ENCODE peak calls at places on chromosomes 7 and 10, in six cellular contexts. O is transverse colon, K is GM12878, R is SK-N-SH, Z is HepG2, H is GM23338. W is an unnamed sample.

GRCh38 chr7:4882169-4882741 is 1.3 kb downstream of the RADIL start:
- DNase-seq in O (peak; percentile 38), K (no peak), Z (no peak), H (peak; percentile 74), R (peak; percentile 88), W (no peak)

GRCh38 chr10:75616076-75616475 is 184.7 kb downstream of the LRMDA start:
- DNase-seq in O (no peak), Z (no peak), R (no peak), K (no peak), H (no peak), W (no peak)

GRCh38 chr10:118246340-118247247 is 95.5 kb downstream of the FAM204A start:
- DNase-seq in Z (no peak), R (no peak), H (peak; percentile 29), O (no peak), K (no peak), W (no peak)

GRCh38 chr10:133336131-133337078 is at the start of gene CALY:
- DNase-seq in O (peak; percentile 62), K (no peak), H (peak; percentile 82), R (peak; percentile 92), Z (no peak), W (no peak)

GRCh38 chr7:132545756-132546155 is 30.5 kb downstream of the PLXNA4 start:
- DNase-seq in K (no peak), O (no peak), R (no peak), Z (no peak), H (no peak), W (no peak)

GRCh38 chr10:5493698-5494097 is 5.7 kb downstream of the CALML5 start:
- DNase-seq in H (no peak), Z (peak; percentile 50), K (no peak), R (no peak), O (no peak), W (no peak)

GRCh38 chr7:1650363-1651030 is 19.6 kb upstream of the ELFN1 start:
- DNase-seq in H (no peak), K (no peak), O (no peak), Z (no peak), R (peak; percentile 52), W (no peak)

GRCh38 chr10:18397886-18398285 is 253.5 kb downstream of the NSUN6 start:
- DNase-seq in K (no peak), R (no peak), H (no peak), Z (no peak), O (no peak), W (no peak)

GRCh38 chr7:77885155-77885554 is 86.6 kb downstream of the PHTF2 start:
- DNase-seq in Z (no peak), H (no peak), R (no peak), O (no peak), K (no peak), W (no peak)

GRCh38 chr10:121772406-121772805 is 155.4 kb downstream of the ATE1 start:
- DNase-seq in O (no peak), H (no peak), K (no peak), R (no peak), Z (no peak), W (no peak)

GRCh38 chr7:16587785-16588184 is 57.8 kb downstream of the ANKMY2 start:
- DNase-seq in K (no peak), H (no peak), R (no peak), O (no peak), Z (no peak), W (no peak)

GRCh38 chr10:95547791-95548435 is 13.3 kb downstream of the SORBS1 start:
- DNase-seq in K (no peak), Z (no peak), O (no peak), R (no peak), H (peak; percentile 55), W (no peak)

GRCh38 chr7:73976761-73977625 is 51.0 kb upstream of the ELN start:
- DNase-seq in Z (no peak), H (no peak), K (no peak), O (no peak), R (peak; percentile 54), W (no peak)

GRCh38 chr7:37031571-37032257 is 307.4 kb upstream of the AOAH start:
- DNase-seq in R (no peak), Z (peak; percentile 97), O (peak; percentile 54), K (no peak), H (peak; percentile 64), W (peak; percentile 20)

GRCh38 chr7:24757799-24758275 is 573 bp upstream of the GSDME start:
- DNase-seq in R (peak; percentile 33), H (peak; percentile 26), K (no peak), O (no peak), Z (peak; percentile 18), W (no peak)

GRCh38 chr7:130272456-130273080 is 5.9 kb downstream of the CPA2 start:
- DNase-seq in K (no peak), R (no peak), Z (no peak), O (no peak), H (peak; percentile 46), W (no peak)

GRCh38 chr7:45033931-45034290 is 33.9 kb downstream of the CCM2 start:
- DNase-seq in H (no peak), Z (no peak), O (no peak), K (no peak), R (peak; percentile 44), W (no peak)

GRCh38 chr7:105187302-105188169 is 173.5 kb downstream of the KMT2E start:
- DNase-seq in K (peak; percentile 37), R (no peak), H (no peak), O (no peak), Z (no peak), W (no peak)

GRCh38 chr7:105188201-105188600 is 174.2 kb downstream of the KMT2E start:
- DNase-seq in H (no peak), Z (no peak), R (no peak), O (no peak), K (no peak), W (no peak)

GRCh38 chr7:105189859-105190492 is 176.0 kb downstream of the KMT2E start:
- DNase-seq in O (no peak), H (no peak), Z (no peak), R (no peak), K (no peak), W (no peak)

GRCh38 chr7:105195891-105196290 is 181.9 kb downstream of the KMT2E start:
- DNase-seq in R (no peak), H (no peak), O (no peak), Z (no peak), K (no peak), W (no peak)

GRCh38 chr7:105191329-105191728 is 177.3 kb downstream of the KMT2E start:
- DNase-seq in K (no peak), R (no peak), H (no peak), O (no peak), Z (no peak), W (no peak)
- H3K36me3 ChIP-seq in K (no peaks in the 10 kb centered on the region), R (no peaks in the 10 kb centered on the region), H (no peaks in the 10 kb centered on the region), O (no peaks in the 10 kb centered on the region), Z (no peaks in the 10 kb centered on the region), W (no peaks in the 10 kb centered on the region)

DNA sequence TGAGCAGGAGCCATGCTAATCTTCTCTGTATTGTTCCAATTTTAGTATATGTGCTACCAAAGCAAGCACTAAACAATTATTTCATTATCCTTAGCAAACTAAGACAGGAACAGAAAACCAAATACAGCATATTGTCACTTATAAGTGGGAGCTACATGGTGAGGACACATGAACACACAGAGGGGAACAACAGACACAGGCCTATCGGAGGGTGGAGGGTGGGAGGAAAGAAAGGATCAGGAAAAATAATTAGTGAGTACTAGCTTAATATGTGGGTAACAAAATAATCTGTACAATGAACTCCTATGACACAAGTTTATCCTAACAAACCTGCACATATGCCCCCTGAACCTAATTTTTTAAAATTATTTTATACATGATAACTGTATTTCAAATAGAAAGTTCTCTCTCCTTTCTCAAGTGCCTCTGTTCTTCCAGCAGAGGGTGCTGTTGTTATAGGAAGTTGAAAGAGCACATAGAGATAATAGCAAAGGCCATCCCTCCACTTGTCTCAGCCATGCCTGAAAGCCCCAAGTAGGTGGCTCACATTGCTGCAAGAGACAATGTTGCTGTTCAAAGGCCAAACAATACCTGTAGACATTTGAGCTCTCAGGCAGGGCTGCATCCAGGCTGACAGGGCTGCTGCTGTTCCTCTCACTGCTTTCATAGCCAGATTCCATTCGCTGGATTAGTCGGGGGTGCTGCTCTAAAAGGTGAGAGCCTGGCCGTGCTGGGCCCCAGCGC is 33.4 kb upstream of the PPP3CB start:
- DNase-seq in K (peak; percentile 20), Z (peak; percentile 89), H (peak; percentile 95), O (peak; percentile 46), R (peak; percentile 75), W (peak; percentile 12)
- TF ChIP-seq POLR2AphosphoS5 in K (no peak), Z (no peak), H (no peak), O (no peak), R (no peak), W (no peak)

DNA sequence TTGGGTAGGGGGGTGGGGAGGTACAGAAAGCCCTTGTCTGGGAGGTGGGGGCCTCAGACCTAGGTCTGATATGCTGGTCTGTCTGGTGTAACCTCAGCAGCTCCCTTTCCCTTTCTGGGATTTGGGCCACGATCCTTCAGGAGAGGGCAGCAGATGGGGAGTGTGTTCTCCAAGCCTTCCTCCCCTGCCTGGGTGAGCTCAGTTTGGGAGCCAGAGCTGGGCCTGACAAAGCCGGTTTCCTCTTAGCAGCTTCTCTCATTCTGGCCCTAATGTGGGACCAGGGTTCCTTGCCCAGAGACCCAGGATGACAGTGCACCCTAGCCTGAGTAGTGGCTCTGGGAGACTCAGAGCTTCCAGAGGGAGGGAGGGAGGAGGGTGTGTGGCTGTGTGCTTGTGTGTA is 96.3 kb downstream of the ZMIZ1 start:
- DNase-seq in Z (no peak), O (no peak), K (no peak), H (no peak), R (no peak), W (no peak)
- H3K36me3 ChIP-seq in Z (peaks cover 32% of the 10 kb centered on the region), O (no peaks in the 10 kb centered on the region), K (no peaks in the 10 kb centered on the region), H (no peaks in the 10 kb centered on the region), R (peaks cover 42% of the 10 kb centered on the region), W (no peaks in the 10 kb centered on the region)

GRCh38 chr7:67542916-67543315 is 546.3 kb downstream of the TYW1 start:
- DNase-seq in H (no peak), Z (no peak), K (no peak), R (no peak), O (no peak), W (no peak)
- TF ChIP-seq POLR2AphosphoS5 in H (no peak), Z (no peak), K (no peak), R (no peak), O (no peak), W (no peak)

GRCh38 chr10:65952086-65952485 is 973.8 kb upstream of the LRRTM3 start:
- DNase-seq in Z (no peak), R (no peak), H (no peak), O (no peak), K (no peak), W (no peak)

GRCh38 chr10:65945071-65945470 is 980.8 kb upstream of the LRRTM3 start:
- DNase-seq in O (no peak), H (no peak), R (no peak), K (no peak), Z (no peak), W (no peak)

GRCh38 chr10:65950075-65950474 is 975.8 kb upstream of the LRRTM3 start:
- DNase-seq in Z (no peak), R (no peak), K (no peak), H (no peak), O (no peak), W (no peak)

DNA sequence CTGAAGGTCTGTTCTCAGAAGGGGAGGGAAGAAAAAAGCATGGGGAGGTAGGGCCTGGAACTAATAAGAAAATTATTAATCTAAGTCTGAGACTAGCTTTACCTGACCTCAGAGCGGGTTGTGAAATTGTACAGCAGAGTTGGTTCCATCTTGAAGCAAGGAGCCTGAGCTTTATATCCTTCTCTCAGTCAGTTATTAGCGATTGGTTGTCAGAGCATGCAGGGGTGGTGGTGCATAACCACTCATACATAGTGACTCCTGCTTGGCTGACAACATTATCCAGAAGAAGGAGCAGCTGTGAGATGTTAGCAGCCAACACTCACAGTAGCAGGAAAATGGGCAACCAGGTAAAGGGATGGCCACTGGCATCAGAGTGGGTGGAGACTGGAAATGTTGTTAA is 976.3 kb upstream of the LRRTM3 start:
- DNase-seq in R (no peak), Z (no peak), O (no peak), K (no peak), H (no peak), W (no peak)
- H3K36me3 ChIP-seq in R (no peaks in the 10 kb centered on the region), Z (no peaks in the 10 kb centered on the region), O (no peaks in the 10 kb centered on the region), K (no peaks in the 10 kb centered on the region), H (no peaks in the 10 kb centered on the region), W (no peaks in the 10 kb centered on the region)

GRCh38 chr7:50783304-50783703 is 608 bp upstream of the GRB10 start:
- DNase-seq in R (no peak), Z (no peak), O (no peak), K (no peak), H (no peak), W (no peak)
- TF ChIP-seq POLR2AphosphoS5 in R (no peak), Z (no peak), O (no peak), K (no peak), H (no peak), W (no peak)